ENCODE peak calls at places on chromosomes 11 and 22, in seven cellular contexts. F, R, I, U, G, T and S are unnamed samples.
A peak's percentile ranks its signal among the peaks of the same experiment; 100 is the strongest.

GRCh38 chr11:68584097-68584496 is 100.2 kb upstream of the GAL start:
- DNase-seq in F (peak; percentile 4), R (peak; percentile 16), I (peak; percentile 14), U (peak; percentile 14), G (no peak), T (peak; percentile 66), S (no peak)

GRCh38 chr22:19655399-19655798 is 58.9 kb upstream of the SEPTIN5 start:
- DNase-seq in F (no peak), R (no peak), I (no peak), U (no peak), G (no peak), T (no peak), S (no peak)

GRCh38 chr11:124935548-124936514 is at the start of gene HEPACAM:
- DNase-seq in F (no peak), R (no peak), I (no peak), U (no peak), G (no peak), T (no peak), S (no peak)

GRCh38 chr22:26573026-26573662 is 16.8 kb downstream of the TPST2 start:
- DNase-seq in F (peak; percentile 32), R (peak; percentile 71), I (no peak), U (no peak), G (peak; percentile 75), T (no peak), S (no peak)

GRCh38 chr22:30460147-30460546 is 11.7 kb downstream of the SEC14L3 start:
- DNase-seq in F (no peak), R (no peak), I (no peak), U (no peak), G (no peak), T (no peak), S (no peak)

GRCh38 chr22:49264696-49265095 is 563.0 kb downstream of the BRD1 start:
- DNase-seq in F (no peak), R (no peak), I (no peak), U (no peak), G (no peak), T (no peak), S (peak; percentile 54)

GRCh38 chr11:84022695-84023094 is 736.5 kb upstream of the CCDC90B start:
- DNase-seq in F (no peak), R (no peak), I (no peak), U (no peak), G (no peak), T (no peak), S (no peak)

GRCh38 chr22:24595228-24595627 is 2.4 kb upstream of the LRRC75B start:
- DNase-seq in F (no peak), R (no peak), I (no peak), U (no peak), G (no peak), T (no peak), S (no peak)

GRCh38 chr11:11324090-11324489 is 29.0 kb downstream of the CSNK2A3 start:
- DNase-seq in F (peak; percentile 5), R (no peak), I (no peak), U (no peak), G (no peak), T (no peak), S (no peak)

GRCh38 chr11:64237484-64237951 is 3.1 kb downstream of the VEGFB start:
- DNase-seq in F (no peak), R (no peak), I (no peak), U (no peak), G (peak; percentile 87), T (peak; percentile 96), S (no peak)

GRCh38 chr11:125457814-125458343 is 38.2 kb downstream of the FEZ1 start:
- DNase-seq in F (peak; percentile 91), R (peak; percentile 76), I (no peak), U (no peak), G (no peak), T (peak; percentile 20), S (peak; percentile 70)

GRCh38 chr11:116930177-116930576 is 92.8 kb upstream of the APOA1 start:
- DNase-seq in F (peak; percentile 57), R (peak; percentile 42), I (no peak), U (no peak), G (no peak), T (no peak), S (no peak)

GRCh38 chr11:12679471-12679870 is 5.2 kb downstream of the TEAD1 start:
- DNase-seq in F (no peak), R (no peak), I (no peak), U (no peak), G (no peak), T (no peak), S (no peak)

GRCh38 chr11:12674571-12674935 is 332 bp downstream of the TEAD1 start:
- DNase-seq in F (no peak), R (no peak), I (no peak), U (no peak), G (no peak), T (peak; percentile 15), S (no peak)

GRCh38 chr22:19874307-19875060 is 19.8 kb upstream of the GNB1L start:
- DNase-seq in F (peak; percentile 11), R (no peak), I (peak; percentile 19), U (no peak), G (peak; percentile 91), T (no peak), S (peak; percentile 66)

GRCh38 chr22:24465566-24465965 is 29.6 kb upstream of the UPB1 start:
- DNase-seq in F (peak; percentile 92), R (peak; percentile 65), I (no peak), U (peak; percentile 77), G (no peak), T (no peak), S (no peak)

GRCh38 chr11:102110761-102111010 is 439 bp downstream of the YAP1 start:
- DNase-seq in F (no peak), R (no peak), I (no peak), U (no peak), G (no peak), T (no peak), S (no peak)

GRCh38 chr11:72989727-72990126 is 152.4 kb downstream of the FCHSD2 start:
- DNase-seq in F (peak; percentile 33), R (peak; percentile 64), I (no peak), U (no peak), G (no peak), T (no peak), S (no peak)

GRCh38 chr11:46333129-46333947 is 13.9 kb upstream of the DGKZ start:
- DNase-seq in F (no peak), R (peak; percentile 38), I (no peak), U (no peak), G (no peak), T (no peak), S (no peak)

GRCh38 chr11:120568572-120569307 is 57.2 kb downstream of the GRIK4 start:
- DNase-seq in F (no peak), R (no peak), I (no peak), U (no peak), G (no peak), T (no peak), S (no peak)